ENCODE peak calls at places on chromosomes 13 and 19, in ten cellular contexts. Z is IMR-90, R is nephron progenitor cell, D is pancreas, V is Calu3, B is progenitor cell of endocrine pancreas, L is left ventricle myocardium inferior, I is heart right ventricle, A is uterus, Q is right lobe of liver. H is an unnamed sample.

GRCh38 chr13:50609016-50609415 is 234.5 kb downstream of the DLEU7 start:
- DNase-seq in Z (no peak), R (no peak), D (no peak), V (no peak), B (no peak), L (no peak), I (no peak), A (no peak), Q (no peak), H (no peak)

GRCh38 chr13:73602295-73602694 is 531.9 kb downstream of the KLF12 start:
- DNase-seq in Z (peak; percentile 28), R (no peak), D (no peak), V (no peak), B (no peak), L (no peak), I (no peak), A (no peak), Q (no peak), H (peak; percentile 34)

GRCh38 chr13:50341526-50341925 is 326.3 kb downstream of the KCNRG start:
- DNase-seq in Z (no peak), R (no peak), D (no peak), V (no peak), B (no peak), L (no peak), I (no peak), A (no peak), Q (no peak), H (no peak)

GRCh38 chr19:7928741-7929701 is 3.1 kb upstream of the CTXN1 start:
- DNase-seq in Z (peak; percentile 88), R (peak; percentile 72), D (peak; percentile 75), V (peak; percentile 51), B (no peak), L (no peak), I (no peak), A (peak; percentile 88), Q (peak; percentile 55), H (peak; percentile 76)

GRCh38 chr19:1261512-1261862 is 7.6 kb upstream of the CIRBP start:
- DNase-seq in Z (no peak), R (peak; percentile 28), D (no peak), V (no peak), B (no peak), L (no peak), I (peak; percentile 38), A (no peak), Q (no peak), H (no peak)

GRCh38 chr19:46297700-46298476 is 1.0 kb downstream of the HIF3A start:
- DNase-seq in Z (no peak), R (no peak), D (no peak), V (no peak), B (no peak), L (peak; percentile 90), I (peak; percentile 85), A (peak; percentile 79), Q (peak; percentile 65), H (no peak)

GRCh38 chr19:4499318-4499717 is 19.0 kb downstream of the PLIN4 start:
- DNase-seq in Z (no peak), R (no peak), D (no peak), V (no peak), B (no peak), L (no peak), I (no peak), A (no peak), Q (no peak), H (no peak)

GRCh38 chr13:102394158-102395053 is 7.4 kb downstream of the FGF14 start:
- DNase-seq in Z (peak; percentile 73), R (peak; percentile 99), D (peak; percentile 98), V (peak; percentile 67), B (peak; percentile 91), L (peak; percentile 96), I (peak; percentile 97), A (peak; percentile 93), Q (peak; percentile 97), H (peak; percentile 60)

GRCh38 chr19:50994129-50994528 is 7.3 kb downstream of the KLK8 start:
- DNase-seq in Z (no peak), R (no peak), D (no peak), V (no peak), B (no peak), L (no peak), I (no peak), A (no peak), Q (no peak), H (no peak)

GRCh38 chr13:59747529-59747928 is 416.2 kb downstream of the DIAPH3 start:
- DNase-seq in Z (no peak), R (no peak), D (no peak), V (no peak), B (no peak), L (no peak), I (no peak), A (no peak), Q (no peak), H (no peak)

GRCh38 chr19:13850910-13851753 is 25.8 kb upstream of the NANOS3 start:
- DNase-seq in Z (peak; percentile 94), R (no peak), D (peak; percentile 82), V (peak; percentile 91), B (no peak), L (peak; percentile 79), I (peak; percentile 88), A (peak; percentile 95), Q (peak; percentile 53), H (peak; percentile 93)

GRCh38 chr13:59247166-59247565 is 916.6 kb downstream of the DIAPH3 start:
- DNase-seq in Z (no peak), R (no peak), D (peak; percentile 55), V (no peak), B (no peak), L (peak; percentile 50), I (peak; percentile 71), A (no peak), Q (no peak), H (no peak)

GRCh38 chr13:36998624-36999041 is 507 bp downstream of the ALG5 start:
- DNase-seq in Z (no peak), R (peak; percentile 44), D (peak; percentile 61), V (peak; percentile 3), B (peak; percentile 24), L (peak; percentile 18), I (peak; percentile 14), A (peak; percentile 24), Q (peak; percentile 56), H (no peak)

GRCh38 chr19:15259900-15260299 is 27.7 kb upstream of the EPHX3 start:
- DNase-seq in Z (no peak), R (peak; percentile 33), D (no peak), V (no peak), B (no peak), L (no peak), I (no peak), A (no peak), Q (no peak), H (no peak)

GRCh38 chr19:15255359-15255990 is 23.2 kb upstream of the EPHX3 start:
- DNase-seq in Z (no peak), R (no peak), D (no peak), V (no peak), B (no peak), L (no peak), I (no peak), A (no peak), Q (no peak), H (no peak)

GRCh38 chr19:15256708-15257331 is 24.6 kb upstream of the EPHX3 start:
- DNase-seq in Z (no peak), R (no peak), D (no peak), V (no peak), B (no peak), L (no peak), I (no peak), A (no peak), Q (no peak), H (no peak)

GRCh38 chr19:15260939-15261338 is 28.7 kb upstream of the EPHX3 start:
- DNase-seq in Z (no peak), R (no peak), D (no peak), V (no peak), B (no peak), L (no peak), I (no peak), A (no peak), Q (no peak), H (no peak)

GRCh38 chr19:15257782-15258181 is 25.5 kb upstream of the EPHX3 start:
- DNase-seq in Z (no peak), R (no peak), D (no peak), V (no peak), B (no peak), L (no peak), I (no peak), A (no peak), Q (no peak), H (no peak)
- TF ChIP-seq CTCF in Z (no peak), R (no peak), D (no peak), V (no peak), B (no peak), L (no peak), I (no peak), A (no peak), Q (no peak), H (no peak)

GRCh38 chr13:112055417-112056206 is 11.3 kb upstream of the SOX1 start:
- DNase-seq in Z (no peak), R (no peak), D (peak; percentile 56), V (no peak), B (no peak), L (no peak), I (no peak), A (no peak), Q (no peak), H (no peak)
- TF ChIP-seq CTCF in Z (no peak), R (no peak), D (no peak), V (no peak), B (no peak), L (no peak), I (no peak), A (no peak), Q (no peak), H (no peak)

DNA sequence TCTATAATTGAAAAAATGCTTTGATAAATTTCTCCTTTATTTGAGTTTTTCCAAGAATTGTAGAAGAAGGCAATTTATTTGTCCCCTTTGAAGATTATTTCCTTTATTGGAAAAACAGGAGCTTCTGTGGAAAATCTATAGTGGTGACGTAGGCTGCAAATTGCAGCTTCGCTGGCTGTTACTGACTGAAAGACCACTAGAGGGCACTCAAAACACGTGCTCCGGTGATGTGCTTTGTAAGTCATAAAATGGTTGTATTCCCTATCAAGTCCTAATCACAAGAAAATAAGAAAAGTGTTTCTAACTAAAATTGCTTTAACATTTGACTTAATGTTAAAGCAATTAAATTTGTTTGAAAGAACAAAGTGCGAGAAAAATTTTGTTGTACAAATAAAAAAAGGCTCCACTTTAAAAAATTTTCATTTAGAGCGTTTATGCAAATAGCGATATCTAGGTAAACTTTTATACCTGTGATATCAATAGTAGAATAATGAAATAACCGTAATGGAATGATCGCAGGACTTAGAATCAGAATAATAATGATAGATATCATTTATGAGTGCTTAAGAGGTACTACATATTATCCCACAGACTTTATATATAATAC is 638.2 kb upstream of the SPRY2 start:
- DNase-seq in Z (peak; percentile 54), R (peak; percentile 39), D (no peak), V (peak; percentile 20), B (no peak), L (no peak), I (peak; percentile 44), A (peak; percentile 18), Q (peak; percentile 55), H (peak; percentile 38)
- TF ChIP-seq CTCF in Z (peak; percentile 64), R (peak; percentile 88), D (peak; percentile 74), V (no peak), B (peak; percentile 86), L (peak; percentile 91), I (peak; percentile 94), A (peak; percentile 43), Q (peak; percentile 92), H (peak; percentile 97)

DNA sequence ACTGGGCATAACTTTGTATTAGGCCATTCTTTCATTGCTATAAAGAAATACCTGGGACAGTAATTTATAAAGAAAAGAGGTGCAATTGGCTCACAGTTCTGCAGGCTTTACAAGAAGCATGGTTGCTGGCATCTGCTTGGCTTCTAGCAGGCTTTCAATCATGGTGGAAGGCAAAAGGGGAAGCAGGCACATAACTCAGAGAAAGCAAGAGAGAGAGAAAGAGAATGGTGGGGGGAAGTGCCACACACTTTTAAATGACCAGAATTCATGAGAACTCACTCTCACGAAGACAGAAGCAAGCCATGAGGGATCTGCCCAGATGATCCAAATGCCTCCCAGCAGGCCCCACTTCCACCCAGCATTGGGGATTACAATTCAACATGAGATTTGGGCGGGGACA is 179.7 kb downstream of the SPRY2 start:
- DNase-seq in Z (no peak), R (no peak), D (no peak), V (no peak), B (no peak), L (no peak), I (no peak), A (no peak), Q (no peak), H (no peak)
- TF ChIP-seq CTCF in Z (no peak), R (no peak), D (no peak), V (no peak), B (no peak), L (no peak), I (no peak), A (no peak), Q (no peak), H (no peak)

H was measured in astrocyte.